ENCODE peak calls at places on chromosome 3, in five cellular contexts. L is brain microvascular endothelial cell; H is activated CD4-positive, CD25-positive, alpha-beta regulatory T cell treated with anti-CD3 and anti-CD28 coated beads, Interleukin-2, amount 50 U/mL, for 72 hours; B is cardiac fibroblast; P is DND-41. U is an unnamed sample.

GRCh38 chr3:140540262-140540661 is 137.6 kb upstream of the TRIM42 start:
- DNase-seq in L (no peak), H (no peak), P (no peak), B (no peak), U (no peak)

GRCh38 chr3:41652931-41653330 is 309.0 kb downstream of the ULK4 start:
- DNase-seq in P (no peak), B (no peak), L (peak), H (no peak), U (no peak)

GRCh38 chr3:159872374-159873109 is 116.1 kb upstream of the IL12A start:
- DNase-seq in B (peak), P (no peak), L (peak), H (no peak), U (no peak)

GRCh38 chr3:159848348-159849118 is 140.1 kb upstream of the IL12A start:
- DNase-seq in B (no peak), P (no peak), H (no peak), L (no peak), U (no peak)

GRCh38 chr3:10442151-10442795 is 63.1 kb downstream of the ATP2B2 start:
- DNase-seq in L (no peak), P (no peak), H (no peak), B (no peak), U (no peak)

GRCh38 chr3:46665763-46666470 is 27.6 kb downstream of the ALS2CL start:
- DNase-seq in H (no peak), B (no peak), L (no peak), P (no peak), U (no peak)

GRCh38 chr3:115698851-115699535 is 75.7 kb downstream of the GAP43 start:
- DNase-seq in B (peak), P (no peak), L (peak), H (no peak), U (peak)

GRCh38 chr3:4981688-4982494 is 2.7 kb downstream of the BHLHE40 start:
- DNase-seq in H (no peak), L (peak), B (peak), P (no peak), U (no peak)

GRCh38 chr3:50318615-50319014 is 3.9 kb downstream of the HYAL2 start:
- DNase-seq in P (no peak), H (no peak), L (no peak), B (no peak), U (no peak)

GRCh38 chr3:143315766-143316165 is 196.2 kb downstream of the CHST2 start:
- DNase-seq in P (no peak), H (no peak), L (no peak), B (no peak), U (no peak)

GRCh38 chr3:126498936-126499335 is 18.6 kb downstream of the UROC1 start:
- DNase-seq in P (peak), L (no peak), B (no peak), H (no peak), U (peak)

GRCh38 chr3:112778298-112779008 is 68.2 kb downstream of the CD200R1L start:
- DNase-seq in H (no peak), L (peak), B (peak), P (no peak), U (no peak)

GRCh38 chr3:120770891-120771290 is 28.3 kb downstream of the GTF2E1 start:
- DNase-seq in P (no peak), L (no peak), H (no peak), B (no peak), U (no peak)

GRCh38 chr3:23312866-23313265 is 109.7 kb downstream of the UBE2E2 start:
- DNase-seq in L (peak), B (peak), H (no peak), P (no peak), U (no peak)

GRCh38 chr3:112860898-112861297 is 14.2 kb upstream of the CD200R1L start:
- DNase-seq in B (no peak), P (no peak), L (no peak), H (no peak), U (no peak)

GRCh38 chr3:31294430-31295149 is 238.1 kb upstream of the STT3B start:
- DNase-seq in P (peak), L (peak), B (peak), H (no peak), U (no peak)

GRCh38 chr3:172396400-172396799 is 51.9 kb downstream of the GHSR start:
- DNase-seq in H (no peak), P (no peak), B (no peak), L (no peak), U (no peak)

GRCh38 chr3:55497250-55497649 is 10.1 kb upstream of the WNT5A start:
- DNase-seq in B (no peak), H (no peak), L (no peak), P (no peak), U (no peak)

GRCh38 chr3:120425877-120426276 is 24.9 kb downstream of the FSTL1 start:
- DNase-seq in H (no peak), B (peak), P (no peak), L (peak), U (no peak)

GRCh38 chr3:42640771-42641370 is 12.6 kb upstream of the ZBTB47 start:
- DNase-seq in H (no peak), L (no peak), P (no peak), B (no peak), U (no peak)

GRCh38 chr3:71447803-71448202 is 135.7 kb downstream of the FOXP1 start:
- DNase-seq in H (no peak), P (no peak), B (no peak), L (no peak), U (no peak)

GRCh38 chr3:150760431-150761200 is 2.4 kb downstream of the SIAH2 start:
- DNase-seq in H (no peak), L (no peak), P (no peak), B (no peak), U (no peak)

GRCh38 chr3:50651445-50651844 is 23.3 kb upstream of the DOCK3 start:
- DNase-seq in P (no peak), H (no peak), L (no peak), B (no peak), U (no peak)

GRCh38 chr3:25468866-25469319 is 40.8 kb downstream of the RARB start:
- DNase-seq in H (no peak), P (no peak), L (peak), B (peak), U (no peak)

GRCh38 chr3:155102329-155102728 is 22.2 kb downstream of the MME start:
- DNase-seq in B (peak), H (no peak), P (no peak), L (peak), U (no peak)

U was measured in Jurkat, Clone E6-1.